ENCODE peak calls at places on chromosomes 7 and 10, in four cellular contexts. X is dermis microvascular lymphatic vessel endothelial cell, T is psoas muscle, I is AG20443. C is an unnamed sample.

GRCh38 chr7:82335927-82336326 is 107.7 kb downstream of the CACNA2D1 start:
- DNase-seq in X (peak; percentile 1), I (peak; percentile 12), T (no peak), C (no peak)

GRCh38 chr7:100968650-100969049 is 715 bp upstream of the MUC12 start:
- DNase-seq in I (no peak), X (no peak), T (no peak), C (no peak)

GRCh38 chr10:17547026-17547425 is 70.1 kb downstream of the HACD1 start:
- DNase-seq in T (no peak), I (peak; percentile 54), X (no peak), C (no peak)

GRCh38 chr10:117496616-117497028 is 45.9 kb upstream of the EMX2 start:
- DNase-seq in I (peak; percentile 88), T (peak; percentile 70), X (peak; percentile 73), C (peak; percentile 87)

GRCh38 chr7:146658604-146659003 is 542.0 kb downstream of the CNTNAP2 start:
- DNase-seq in T (no peak), I (no peak), X (no peak), C (no peak)

GRCh38 chr7:117296066-117296465 is 26.8 kb downstream of the WNT2 start:
- DNase-seq in I (no peak), X (no peak), T (no peak), C (no peak)

GRCh38 chr10:72292223-72292691 is 18.5 kb downstream of the DDIT4 start:
- DNase-seq in X (no peak), I (no peak), T (no peak), C (no peak)

GRCh38 chr7:111855161-111855841 is 293.0 kb upstream of the IMMP2L start:
- DNase-seq in I (peak; percentile 77), X (peak; percentile 75), T (no peak), C (peak; percentile 66)

GRCh38 chr7:128893251-128894100 is 17.0 kb downstream of the KCP start:
- DNase-seq in X (no peak), I (no peak), T (no peak), C (no peak)

GRCh38 chr10:35378547-35379210 is 42.4 kb downstream of the CCNY start:
- DNase-seq in X (peak; percentile 72), T (no peak), I (no peak), C (no peak)

GRCh38 chr7:16626388-16626787 is 19.2 kb downstream of the ANKMY2 start:
- DNase-seq in I (no peak), X (no peak), T (no peak), C (no peak)

GRCh38 chr10:119197921-119198320 is 9.4 kb upstream of the GRK5 start:
- DNase-seq in I (no peak), T (no peak), X (peak; percentile 84), C (peak; percentile 51)

GRCh38 chr10:12073526-12073925 is 4.8 kb downstream of the DHTKD1 start:
- DNase-seq in T (no peak), X (no peak), I (peak; percentile 69), C (no peak)

GRCh38 chr10:46091080-46091833 is 45.2 kb upstream of the MSMB start:
- DNase-seq in X (no peak), I (no peak), T (no peak), C (no peak)

GRCh38 chr7:770336-770735 is 43.3 kb upstream of the PRKAR1B start:
- DNase-seq in X (no peak), I (no peak), T (no peak), C (no peak)

GRCh38 chr7:31192996-31193395 is 140.9 kb downstream of the ADCYAP1R1 start:
- DNase-seq in T (peak; percentile 24), X (peak; percentile 17), I (peak; percentile 84), C (peak; percentile 78)

GRCh38 chr10:50385610-50386009 is 134.3 kb upstream of the ASAH2 start:
- DNase-seq in T (peak; percentile 18), I (peak; percentile 16), X (no peak), C (no peak)

GRCh38 chr7:45026984-45027773 is 27.2 kb downstream of the CCM2 start:
- DNase-seq in T (no peak), X (peak; percentile 30), I (peak; percentile 21), C (peak; percentile 41)

GRCh38 chr7:86644282-86645173 is 819 bp downstream of the GRM3 start:
- DNase-seq in T (no peak), I (peak; percentile 9), X (no peak), C (no peak)

GRCh38 chr7:6590645-6591110 is 857 bp downstream of the INTS15 start:
- DNase-seq in I (no peak), T (no peak), X (no peak), C (no peak)

GRCh38 chr10:30645340-30645827 is 15.8 kb upstream of the LYZL2 start:
- DNase-seq in X (peak; percentile 63), I (peak; percentile 42), T (peak; percentile 15), C (peak; percentile 22)

C was measured in AG08396.